ENCODE peak calls at places on chromosome X, in seven cellular contexts. R is tibial nerve; H is HL-60; B is dorsolateral prefrontal cortex; M is SJCRH30; V is CD8-positive, alpha-beta T cell; G is skeletal muscle cell. S is an unnamed sample.

GRCh38 chrX:19625612-19626011 is 110.3 kb upstream of the MAP3K15 start:
- DNase-seq in M (no peak), R (no peak), G (no peak), V (peak), B (no peak), H (no peak), S (no peak)

GRCh38 chrX:66684196-66684595 is 45.3 kb upstream of the EDA2R start:
- DNase-seq in R (no peak), M (no peak), B (no peak), V (no peak), G (no peak), H (no peak), S (no peak)

GRCh38 chrX:152635941-152636340 is 1.8 kb upstream of the GABRQ start:
- DNase-seq in B (no peak), R (peak), M (peak), G (no peak), V (no peak), H (no peak), S (peak)

GRCh38 chrX:31420711-31421151 is 348.9 kb upstream of the FTHL17 start:
- DNase-seq in G (no peak), M (no peak), B (no peak), R (no peak), V (no peak), H (no peak), S (no peak)

GRCh38 chrX:101958139-101958538 is 26.3 kb upstream of the ZMAT1 start:
- DNase-seq in V (no peak), B (no peak), R (no peak), M (no peak), G (peak), H (no peak), S (no peak)

GRCh38 chrX:40805404-40805803 is 70.1 kb upstream of the MED14 start:
- DNase-seq in R (no peak), M (no peak), G (no peak), H (no peak), B (no peak), V (no peak), S (no peak)

GRCh38 chrX:87636533-87636932 is 118.9 kb downstream of the KLHL4 start:
- DNase-seq in H (no peak), R (no peak), B (no peak), G (no peak), V (no peak), M (peak), S (no peak)

GRCh38 chrX:39624166-39624565 is 473.6 kb downstream of the BCOR start:
- DNase-seq in G (no peak), M (no peak), V (no peak), H (no peak), B (no peak), R (no peak), S (no peak)

GRCh38 chrX:140715787-140716186 is 6.2 kb downstream of the LINC00632 start:
- DNase-seq in M (no peak), B (no peak), H (no peak), V (no peak), R (no peak), G (peak), S (no peak)

GRCh38 chrX:150635952-150636351 is 57.2 kb upstream of the MTMR1 start:
- DNase-seq in G (peak), M (no peak), H (no peak), B (no peak), R (no peak), V (no peak), S (peak)

GRCh38 chrX:24902808-24903207 is 113.0 kb downstream of the ARX start:
- DNase-seq in M (no peak), B (no peak), H (no peak), G (peak), V (no peak), R (no peak), S (no peak)

GRCh38 chrX:26918633-26919032 is 544.5 kb downstream of the PPP4R3C start:
- DNase-seq in V (no peak), H (no peak), R (no peak), G (no peak), B (no peak), M (peak), S (no peak)

GRCh38 chrX:101219116-101219839 is at the start of gene DRP2:
- DNase-seq in V (no peak), R (no peak), H (no peak), M (peak), G (no peak), B (no peak), S (no peak)

GRCh38 chrX:107676559-107677378 is 48.5 kb downstream of the PRPS1 start:
- DNase-seq in V (peak), R (peak), M (peak), B (peak), G (peak), H (no peak), S (peak)

GRCh38 chrX:21661316-21661715 is 3.2 kb upstream of the KLHL34 start:
- DNase-seq in V (no peak), H (no peak), G (no peak), B (no peak), R (no peak), M (no peak), S (no peak)

DNA sequence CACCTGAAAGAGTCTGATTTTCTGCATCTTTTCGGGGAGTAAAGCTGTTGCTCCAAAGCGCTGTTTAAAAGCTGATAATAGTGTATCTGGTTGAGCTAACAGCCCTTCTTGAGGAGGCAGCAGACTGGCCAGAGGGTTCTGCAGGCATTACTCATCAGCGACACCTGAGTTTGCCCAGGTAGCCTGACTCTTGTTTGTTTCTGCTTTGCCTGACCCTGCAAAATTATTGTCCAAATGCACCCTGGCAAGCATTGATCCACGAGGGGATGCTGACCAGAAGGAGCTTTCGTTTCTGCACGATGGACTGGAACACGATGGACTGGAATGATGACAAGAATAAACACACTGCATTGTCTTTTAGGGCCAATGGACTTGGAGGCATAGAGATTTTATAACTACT is 6.2 kb downstream of the CD99 start:
- DNase-seq in V (no peak), B (no peak), G (no peak), M (no peak), H (no peak), R (no peak), S (no peak)
- H3K4me3 ChIP-seq in V (peak), B (no peak), G (no peak), M (no peak), H (no peak), R (no peak), S (no peak)

GRCh38 chrX:73215263-73215662 is 612 bp upstream of the NAP1L2 start:
- DNase-seq in V (no peak), R (no peak), G (no peak), B (no peak), H (no peak), M (no peak), S (no peak)

GRCh38 chrX:73214366-73215094 is at the start of gene NAP1L2:
- DNase-seq in V (peak), H (no peak), B (peak), M (no peak), G (peak), R (peak), S (no peak)

DNA sequence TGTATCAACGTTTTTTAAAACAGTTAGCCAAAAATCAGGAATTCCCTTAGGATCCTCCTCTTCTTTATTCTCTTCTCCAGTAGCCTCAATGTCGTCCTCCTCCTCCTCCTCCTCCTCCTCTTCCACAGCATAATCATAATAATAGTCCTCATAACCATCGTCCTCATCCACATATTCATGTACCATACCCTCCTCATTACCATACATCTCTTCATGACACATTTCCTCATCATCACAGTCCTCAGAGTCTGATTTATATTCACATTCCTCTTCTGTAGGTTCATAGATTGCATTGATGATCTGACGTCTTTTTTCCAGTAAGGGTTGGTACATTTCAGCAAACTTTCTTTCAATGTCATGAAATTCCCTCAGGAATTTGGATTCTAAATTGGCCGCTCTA is 917 bp downstream of the NAP1L2 start:
- DNase-seq in R (no peak), G (no peak), M (no peak), V (no peak), B (no peak), H (no peak), S (no peak)
- H3K4me3 ChIP-seq in R (peak), G (peak), M (no peak), V (peak), B (peak), H (no peak), S (no peak)

DNA sequence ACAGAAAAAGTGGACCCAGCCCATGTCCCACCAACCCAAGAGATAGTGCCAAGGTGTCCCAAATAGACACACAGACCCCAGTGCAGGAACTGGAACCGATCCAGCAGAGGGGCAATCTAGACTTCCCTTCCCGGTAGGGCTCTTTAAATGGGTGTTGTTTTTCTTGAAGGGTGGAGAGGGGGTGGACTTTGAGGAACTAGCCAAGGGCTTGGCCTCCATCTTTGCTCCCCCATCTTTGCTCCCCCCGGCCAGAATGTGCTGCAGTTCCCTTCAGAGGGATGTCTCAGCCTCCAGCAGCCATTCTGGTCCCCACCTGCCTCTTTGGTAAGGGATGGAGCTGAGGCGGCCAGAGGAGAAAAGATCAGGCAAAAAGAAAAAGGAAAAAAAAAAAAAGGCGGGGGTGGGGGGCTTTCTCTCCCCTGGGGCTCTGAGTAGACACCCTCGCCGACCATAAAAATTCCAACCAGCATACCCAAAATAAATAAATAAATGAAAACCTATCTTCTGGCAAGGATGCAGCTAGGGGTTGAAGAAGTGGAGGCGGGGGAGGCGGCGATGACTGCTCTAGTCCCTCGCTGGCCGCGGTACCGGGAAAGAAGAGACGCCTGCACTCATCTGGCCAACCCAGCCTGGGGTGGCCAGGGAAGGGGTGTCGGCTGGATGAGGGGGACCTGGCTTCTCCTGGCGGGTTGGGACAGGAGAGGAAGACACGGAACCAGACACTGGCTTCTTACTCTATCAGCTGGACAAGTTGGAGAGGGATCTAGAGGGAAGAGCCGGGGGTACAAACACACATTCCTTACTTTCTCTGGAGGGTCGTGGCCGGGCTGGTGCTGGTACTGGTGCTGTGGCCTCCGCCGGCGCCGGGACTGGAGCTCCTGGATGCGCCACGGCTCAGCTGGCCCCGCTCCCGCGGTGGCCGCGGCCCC is 38.5 kb upstream of the IQSEC2 start:
- DNase-seq in M (no peak), G (no peak), H (no peak), R (no peak), V (no peak), B (no peak), S (no peak)
- H3K4me3 ChIP-seq in M (peak), G (peak), H (peak), R (peak), V (peak), B (peak), S (peak)

DNA sequence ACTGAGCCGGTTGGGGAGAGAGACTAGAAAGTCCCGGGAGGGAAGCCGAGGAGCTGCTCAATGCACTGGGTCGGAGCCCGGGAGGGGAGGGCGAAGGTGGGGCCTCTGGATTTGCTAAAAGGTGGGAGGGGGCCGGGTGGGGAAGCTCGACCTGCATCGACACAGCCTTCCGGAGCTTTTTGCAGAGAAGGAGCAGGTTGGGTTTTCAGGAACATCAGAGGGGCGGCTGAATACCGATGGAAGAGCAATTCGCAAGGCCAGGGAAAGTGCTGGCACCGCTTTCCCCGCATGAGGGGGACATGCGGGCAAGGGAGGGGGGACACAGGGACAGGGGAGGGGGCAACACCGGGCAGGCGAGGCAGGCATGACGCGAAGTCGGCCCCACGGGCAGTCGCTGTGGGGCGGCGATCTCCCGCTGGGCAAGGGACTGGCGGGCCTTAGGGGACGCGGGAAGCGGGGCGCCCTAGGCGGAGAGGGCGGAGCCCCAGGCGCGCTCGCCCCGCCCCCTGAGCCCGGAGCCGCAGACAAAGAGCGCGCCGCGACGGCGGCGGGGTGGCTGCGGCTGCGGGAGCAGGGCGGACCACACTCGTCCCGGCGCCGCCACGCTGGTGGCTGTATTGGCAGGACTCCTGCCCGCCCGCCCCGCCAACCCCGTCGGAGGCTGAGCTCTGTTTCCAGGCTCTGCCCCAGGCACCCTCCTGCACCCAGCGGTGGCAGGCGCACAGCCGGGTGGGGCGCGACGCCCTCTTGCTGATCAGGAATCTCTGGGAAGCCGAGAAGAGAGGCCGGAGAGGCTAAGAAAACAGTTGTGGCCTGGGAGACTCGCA is 11.6 kb downstream of the PDZD4 start:
- DNase-seq in B (no peak), M (no peak), R (no peak), V (peak), H (no peak), G (no peak), S (no peak)
- H3K4me3 ChIP-seq in B (peak), M (peak), R (peak), V (peak), H (no peak), G (peak), S (peak)

GRCh38 chrX:78322863-78323262 is 4.5 kb downstream of the CYSLTR1 start:
- DNase-seq in G (no peak), V (no peak), M (no peak), B (no peak), R (no peak), H (no peak), S (no peak)

GRCh38 chrX:78316310-78316709 is 11.1 kb downstream of the CYSLTR1 start:
- DNase-seq in H (no peak), G (no peak), B (no peak), M (no peak), R (no peak), V (no peak), S (no peak)

GRCh38 chrX:78327370-78328048 is at the start of gene CYSLTR1:
- DNase-seq in M (no peak), R (peak), H (peak), V (no peak), G (no peak), B (no peak), S (no peak)

DNA sequence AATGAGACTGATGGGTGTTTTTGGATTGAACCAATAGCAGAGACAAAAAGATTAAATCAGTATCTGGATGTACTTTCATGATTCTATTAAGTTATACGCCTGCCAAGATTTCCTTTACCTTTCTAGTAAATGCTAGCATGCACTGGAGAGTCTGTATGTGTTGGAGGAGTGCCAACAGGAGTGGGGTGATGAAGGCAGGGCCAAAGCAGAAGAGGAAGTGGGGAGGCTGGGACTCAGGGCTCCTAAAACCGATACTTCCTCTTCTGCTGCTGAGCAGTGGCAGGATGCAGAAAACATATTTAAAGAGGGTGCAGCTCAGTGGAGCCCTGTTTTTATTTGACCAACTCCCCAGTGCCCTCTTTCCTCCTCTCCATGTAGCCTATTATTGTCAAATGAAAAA is 5.6 kb downstream of the CYSLTR1 start:
- DNase-seq in V (peak), R (peak), G (no peak), M (no peak), B (no peak), H (peak), S (no peak)
- H3K4me3 ChIP-seq in V (no peak), R (no peak), G (no peak), M (no peak), B (no peak), H (no peak), S (no peak)

DNA sequence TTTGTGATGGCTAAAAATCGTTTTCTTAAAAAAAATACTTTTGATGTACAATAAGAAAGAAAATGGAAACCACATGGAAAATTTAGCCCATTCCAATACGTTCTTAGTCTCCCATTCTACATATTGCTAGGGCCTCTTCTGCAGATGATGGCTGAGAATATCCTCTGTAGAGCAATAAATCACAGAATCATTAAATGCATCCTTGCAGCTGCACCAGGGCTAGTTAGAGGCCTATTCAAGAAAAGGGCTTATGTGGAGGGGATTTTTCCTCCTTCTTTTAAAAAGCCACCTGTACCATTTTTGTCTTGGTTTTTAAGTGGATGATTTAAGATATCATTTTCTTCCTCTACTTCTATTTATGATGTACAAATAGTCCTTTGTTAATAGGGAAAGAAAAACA is 97.6 kb upstream of the C1GALT1C1 start:
- DNase-seq in R (no peak), V (no peak), G (no peak), H (no peak), B (no peak), M (no peak), S (no peak)
- H3K4me3 ChIP-seq in R (no peak), V (no peak), G (no peak), H (no peak), B (no peak), M (no peak), S (no peak)

DNA sequence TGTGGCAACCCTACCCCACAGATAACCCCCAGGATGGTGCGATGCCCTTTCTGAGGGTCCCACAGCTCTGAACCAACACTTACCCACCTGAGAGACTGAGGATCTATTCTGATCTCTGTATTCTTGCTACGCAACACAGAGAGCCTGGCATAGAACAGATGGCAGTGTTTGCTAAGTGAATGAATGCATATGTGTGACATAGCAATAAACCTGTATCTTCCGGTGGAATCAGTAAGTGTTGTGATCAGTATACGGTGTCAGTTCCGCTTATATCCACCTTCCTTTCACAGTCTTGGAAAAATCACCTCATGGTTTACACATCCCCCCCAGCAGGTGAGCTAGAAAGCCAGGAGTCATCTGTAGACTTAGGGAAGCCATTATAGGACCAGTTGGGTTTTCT is 5.9 kb upstream of the HSD17B10 start:
- DNase-seq in G (no peak), B (no peak), M (no peak), V (no peak), H (no peak), R (no peak), S (no peak)
- H3K4me3 ChIP-seq in G (peak), B (no peak), M (peak), V (no peak), H (peak), R (no peak), S (no peak)

GRCh38 chrX:153828723-153829548 is 1.4 kb downstream of the PDZD4 start:
- DNase-seq in M (peak), G (no peak), V (no peak), B (no peak), R (no peak), H (no peak), S (no peak)
- H3K4me3 ChIP-seq in M (peak), G (no peak), V (no peak), B (peak), R (peak), H (no peak), S (no peak)

GRCh38 chrX:12977761-12978204 is 2.9 kb downstream of the TMSB4X start:
- DNase-seq in R (no peak), G (peak), B (no peak), H (no peak), V (no peak), M (no peak), S (no peak)

GRCh38 chrX:12978205-12979010 is 3.5 kb downstream of the TMSB4X start:
- DNase-seq in B (no peak), H (no peak), R (peak), M (no peak), G (peak), V (peak), S (peak)

GRCh38 chrX:12979011-12979629 is 4.2 kb downstream of the TMSB4X start:
- DNase-seq in G (no peak), H (no peak), V (no peak), B (no peak), R (no peak), M (no peak), S (no peak)

GRCh38 chrX:12981880-12982279 is 7.0 kb downstream of the TMSB4X start:
- DNase-seq in V (no peak), G (no peak), M (no peak), R (no peak), B (no peak), H (no peak), S (no peak)

DNA sequence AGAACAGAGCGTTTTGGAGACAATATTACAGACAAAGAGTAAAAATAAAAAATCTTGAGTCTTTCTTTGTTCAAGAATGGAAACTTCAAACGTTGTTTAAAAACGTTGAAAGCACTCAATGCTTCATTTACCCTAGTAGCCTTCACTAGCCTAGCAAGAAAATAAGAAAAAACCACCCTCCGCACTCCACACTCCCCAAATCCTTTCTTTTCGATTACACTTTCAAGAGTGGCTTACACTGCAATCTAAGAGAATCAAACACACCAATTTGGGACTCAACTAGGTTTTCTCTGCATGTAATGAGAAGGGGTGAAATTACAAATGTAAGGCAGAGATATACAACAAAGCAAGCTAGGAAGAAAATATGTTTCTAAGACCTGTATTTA is 4.7 kb downstream of the TMSB4X start:
- DNase-seq in B (no peak), H (no peak), G (no peak), M (no peak), R (no peak), V (no peak), S (no peak)
- H3K4me3 ChIP-seq in B (no peak), H (no peak), G (no peak), M (no peak), R (no peak), V (peak), S (no peak)

S was measured in AG04449.